ENCODE peak calls at places on chromosomes 1 and 21, in eight cellular contexts. O is GM23338; F is spleen; T is CD8-positive, alpha-beta memory T cell; R is SJCRH30; K is left lung; X is prostate gland; I is WERI-Rb-1. V is an unnamed sample.

GRCh38 chr1:46394108-46394871 is at the start of gene FAAH:
- DNase-seq in O (peak; percentile 85), F (peak; percentile 85), T (no peak), R (peak; percentile 55), K (peak; percentile 66), X (peak; percentile 68), I (peak; percentile 63), V (peak; percentile 94)

GRCh38 chr1:76106719-76107235 is 32.2 kb downstream of the ST6GALNAC3 start:
- DNase-seq in O (no peak), F (no peak), T (no peak), R (no peak), K (no peak), X (no peak), I (no peak), V (no peak)

GRCh38 chr1:169949139-169949538 is 55.4 kb upstream of the SCYL3 start:
- DNase-seq in O (no peak), F (no peak), T (no peak), R (peak; percentile 40), K (no peak), X (no peak), I (no peak), V (no peak)

GRCh38 chr1:204206121-204206520 is 7.7 kb downstream of the GOLT1A start:
- DNase-seq in O (peak; percentile 24), F (no peak), T (no peak), R (no peak), K (no peak), X (no peak), I (no peak), V (no peak)

GRCh38 chr1:63746129-63746864 is 27.5 kb upstream of the ROR1 start:
- DNase-seq in O (peak; percentile 68), F (no peak), T (no peak), R (peak; percentile 67), K (no peak), X (no peak), I (no peak), V (peak; percentile 37)

GRCh38 chr1:151372411-151372934 is at the start of gene SELENBP1:
- DNase-seq in O (peak; percentile 89), F (peak; percentile 80), T (no peak), R (peak; percentile 88), K (peak; percentile 88), X (peak; percentile 89), I (peak; percentile 62), V (peak; percentile 79)

GRCh38 chr1:67201891-67202290 is 35.6 kb downstream of the IL23R start:
- DNase-seq in O (no peak), F (no peak), T (no peak), R (no peak), K (no peak), X (no peak), I (no peak), V (no peak)

GRCh38 chr1:19599810-19600209 is 44.3 kb upstream of the NBL1 start:
- DNase-seq in O (no peak), F (no peak), T (no peak), R (no peak), K (no peak), X (peak; percentile 35), I (no peak), V (no peak)

GRCh38 chr21:38817371-38818335 is 11.9 kb downstream of the ETS2 start:
- DNase-seq in O (no peak), F (no peak), T (no peak), R (no peak), K (no peak), X (no peak), I (no peak), V (no peak)

GRCh38 chr1:45455162-45455561 is 35.8 kb downstream of the TESK2 start:
- DNase-seq in O (peak; percentile 38), F (no peak), T (no peak), R (no peak), K (no peak), X (no peak), I (no peak), V (no peak)

GRCh38 chr1:55039342-55040082 is at the start of gene PCSK9:
- DNase-seq in O (peak; percentile 81), F (no peak), T (no peak), R (peak; percentile 16), K (peak; percentile 59), X (no peak), I (no peak), V (peak; percentile 90)

GRCh38 chr1:64983110-64983509 is 16.8 kb upstream of the JAK1 start:
- DNase-seq in O (no peak), F (no peak), T (no peak), R (no peak), K (no peak), X (peak; percentile 61), I (no peak), V (no peak)

DNA sequence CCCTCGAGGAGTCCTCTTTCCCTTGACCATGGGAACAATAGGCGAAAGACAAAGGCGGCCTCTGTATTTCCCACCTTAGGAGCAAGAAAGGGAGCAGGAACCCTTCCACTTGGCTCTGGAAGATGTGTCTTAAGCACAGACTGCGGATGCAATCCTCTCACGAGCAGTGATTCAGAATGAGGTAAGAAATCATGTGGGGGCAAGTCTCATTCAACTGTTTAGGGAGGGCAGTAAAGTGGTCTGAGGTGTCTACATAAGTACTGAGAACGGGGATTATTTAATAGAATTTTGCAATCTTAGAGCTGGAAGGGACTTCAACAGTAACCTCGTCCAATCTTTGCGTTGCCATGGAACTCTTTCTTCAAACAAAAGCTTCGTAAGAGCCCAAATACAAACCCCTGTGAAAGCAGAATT is 1.6 kb upstream of the DYRK3 start:
- DNase-seq in O (no peak), F (no peak), T (no peak), R (no peak), K (no peak), X (peak; percentile 8), I (no peak), V (no peak)
- H3K4me3 ChIP-seq in O (no peak overlapping the region), F (no peak overlapping the region), T (no peak overlapping the region), R (no peak overlapping the region), K (no peak overlapping the region), X (no peak overlapping the region), I (no peak overlapping the region), V (no peak overlapping the region)

GRCh38 chr1:38089712-38090360 is 43.2 kb upstream of the POU3F1 start:
- DNase-seq in O (no peak), F (peak; percentile 47), T (no peak), R (no peak), K (no peak), X (no peak), I (no peak), V (no peak)
- H3K27me3 ChIP-seq in O (no peaks in the 10 kb centered on the region), F (no peaks in the 10 kb centered on the region), T (no peaks in the 10 kb centered on the region), R (no peaks in the 10 kb centered on the region), K (no peaks in the 10 kb centered on the region), X (no peaks in the 10 kb centered on the region), I (no peaks in the 10 kb centered on the region), V (no peaks in the 10 kb centered on the region)

DNA sequence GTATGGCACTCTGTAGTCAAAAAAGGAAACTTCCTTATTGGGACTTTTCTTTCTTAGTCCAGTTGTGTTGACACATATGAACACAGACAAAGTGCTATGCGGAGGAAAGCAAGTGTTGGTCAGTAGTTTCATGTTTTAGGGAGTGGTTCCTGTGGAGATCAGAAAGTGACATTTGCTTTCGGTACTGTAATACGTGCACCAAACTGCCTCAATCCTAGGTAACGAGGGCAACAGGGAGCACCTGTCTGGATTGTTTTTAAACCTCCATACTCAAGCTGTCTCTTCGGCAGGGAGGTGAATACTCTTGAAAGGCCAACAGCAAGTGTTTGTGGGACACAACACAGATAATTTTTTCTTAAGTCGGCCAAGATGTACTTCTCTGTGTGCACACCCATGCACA is 9.1 kb downstream of the RHOU start:
- DNase-seq in O (no peak), F (no peak), T (no peak), R (no peak), K (no peak), X (no peak), I (no peak), V (no peak)
- H3K4me3 ChIP-seq in O (no peak overlapping the region), F (no peak overlapping the region), T (no peak overlapping the region), R (no peak overlapping the region), K (no peak overlapping the region), X (no peak overlapping the region), I (no peak overlapping the region), V (no peak overlapping the region)

DNA sequence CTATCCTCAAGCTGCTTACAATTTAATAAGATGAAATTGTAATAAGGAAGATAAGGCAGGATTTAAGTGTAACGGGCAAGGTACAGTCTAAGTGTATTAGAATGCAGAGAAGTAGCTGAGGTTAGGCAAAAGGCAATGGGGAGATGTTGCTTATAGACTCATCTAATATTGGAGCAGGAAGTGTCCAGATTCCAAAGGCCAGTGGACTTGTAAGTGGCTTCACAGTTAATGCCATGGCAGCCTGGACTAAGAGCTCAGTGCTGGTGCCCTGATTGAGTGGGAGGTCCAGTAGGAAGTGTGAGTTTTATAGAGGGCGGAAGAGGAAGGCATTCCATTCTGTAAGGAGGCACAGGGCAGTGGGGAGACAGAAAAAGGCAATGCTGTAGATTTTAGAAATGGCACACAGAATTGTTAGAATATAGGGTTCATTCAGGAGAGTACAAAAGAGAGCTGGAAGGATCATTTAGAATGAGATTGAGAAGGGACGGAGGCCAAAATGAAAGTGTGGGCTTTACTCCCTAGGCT is 12.6 kb downstream of the MAP3K21 start:
- DNase-seq in O (no peak), F (no peak), T (no peak), R (no peak), K (no peak), X (no peak), I (no peak), V (no peak)
- H3K27me3 ChIP-seq in O (no peaks in the 10 kb centered on the region), F (no peaks in the 10 kb centered on the region), T (peaks cover 2% of the 10 kb centered on the region), R (no peaks in the 10 kb centered on the region), K (no peaks in the 10 kb centered on the region), X (no peaks in the 10 kb centered on the region), I (no peaks in the 10 kb centered on the region), V (no peaks in the 10 kb centered on the region)

DNA sequence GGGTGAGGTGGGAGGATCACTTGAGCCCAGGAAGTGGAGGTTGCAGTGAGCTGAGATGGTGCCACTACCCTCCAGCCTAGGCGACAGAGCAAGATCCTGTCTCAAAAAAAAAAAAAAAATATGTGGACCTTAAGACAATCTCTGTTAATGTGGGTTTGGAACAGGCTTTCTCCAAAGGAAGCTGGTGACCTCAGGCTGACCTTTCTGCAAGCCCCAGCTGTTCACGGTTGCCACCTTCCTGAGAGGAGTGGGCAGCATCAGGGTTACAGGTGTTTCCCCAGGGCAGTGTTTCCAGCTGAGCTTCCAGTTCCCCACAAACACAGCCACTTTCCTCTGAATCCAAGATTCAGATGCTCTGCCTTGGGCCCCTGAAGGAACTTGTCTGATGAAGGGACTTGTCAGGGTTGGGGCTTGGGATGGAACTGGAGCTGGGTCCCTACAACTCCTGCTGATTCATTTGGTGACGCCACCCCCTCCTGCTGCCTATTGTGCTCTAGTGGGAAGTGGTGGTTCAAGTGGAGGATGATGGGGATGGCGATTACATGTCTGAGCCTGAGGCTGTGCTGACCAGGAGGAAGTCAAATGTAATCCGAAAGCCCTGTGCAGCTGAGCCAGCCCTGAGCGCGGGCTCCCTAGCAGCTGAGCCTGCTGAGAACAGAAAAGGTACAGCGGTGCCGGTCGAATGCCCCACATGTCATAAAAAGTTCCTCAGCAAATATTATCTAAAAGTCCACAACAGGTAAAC is 1.9 kb downstream of the ZBTB48 start:
- DNase-seq in O (no peak), F (peak; percentile 85), T (no peak), R (no peak), K (peak; percentile 69), X (no peak), I (no peak), V (no peak)
- H3K4me3 ChIP-seq in O (no peak overlapping the region), F (no peak overlapping the region), T (no peak overlapping the region), R (no peak overlapping the region), K (no peak overlapping the region), X (no peak overlapping the region), I (no peak overlapping the region), V (no peak overlapping the region)

DNA sequence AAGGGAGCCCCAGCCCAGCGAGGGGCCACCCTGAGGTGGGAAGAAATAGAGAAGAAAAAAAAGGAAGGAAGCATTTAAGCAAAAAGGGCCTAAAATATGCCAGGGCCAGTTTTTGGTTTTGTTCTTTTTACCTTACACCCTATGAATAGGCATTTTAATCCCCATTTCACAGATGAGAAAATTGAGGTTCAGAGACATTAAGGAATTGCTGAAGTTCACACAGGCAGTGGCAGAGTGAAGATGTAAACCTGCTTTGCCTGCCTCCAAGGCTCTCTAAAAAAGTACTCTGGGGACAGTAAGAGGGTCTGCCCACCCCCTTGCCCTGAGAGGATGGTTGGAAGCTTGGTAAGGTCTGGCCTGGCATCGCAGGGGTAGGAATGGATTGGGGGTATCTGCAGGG is 19.8 kb downstream of the RAP1GAP start:
- DNase-seq in O (no peak), F (no peak), T (no peak), R (no peak), K (no peak), X (no peak), I (no peak), V (no peak)
- H3K27me3 ChIP-seq in O (peaks cover 12% of the 10 kb centered on the region), F (peaks cover 9% of the 10 kb centered on the region), T (peaks cover 6% of the 10 kb centered on the region), R (no peaks in the 10 kb centered on the region), K (peaks cover 4% of the 10 kb centered on the region), X (no peaks in the 10 kb centered on the region), I (no peaks in the 10 kb centered on the region), V (peaks cover 19% of the 10 kb centered on the region)

V was measured in H7.